ENCODE peak calls at places on chromosomes 1 and 21, in five cellular contexts. Z is HEK293T, N is SK-N-SH, I is K562, R is GM12878. W is an unnamed sample.

GRCh38 chr1:22772054-22772453 is 61.4 kb downstream of the EPHB2 start:
- DNase-seq in I (no peak), R (no peak), N (no peak), Z (no peak), W (no peak)

GRCh38 chr1:88490676-88491075 is 193.4 kb upstream of the PKN2 start:
- DNase-seq in R (no peak), N (no peak), I (no peak), Z (no peak), W (no peak)

GRCh38 chr1:231493421-231494185 is 34.9 kb upstream of the TSNAX start:
- DNase-seq in I (peak), Z (no peak), R (peak), N (no peak), W (no peak)

GRCh38 chr21:29718081-29718815 is 221.5 kb downstream of the GRIK1 start:
- DNase-seq in I (no peak), R (no peak), N (no peak), Z (no peak), W (no peak)

GRCh38 chr1:177629526-177629925 is 340.3 kb downstream of the SEC16B start:
- DNase-seq in N (no peak), R (no peak), I (no peak), Z (no peak), W (no peak)

GRCh38 chr1:25685938-25686665 is 69.5 kb downstream of the MAN1C1 start:
- DNase-seq in N (no peak), R (no peak), I (no peak), Z (no peak), W (no peak)

GRCh38 chr1:197388801-197389200 is 120.7 kb downstream of the CRB1 start:
- DNase-seq in I (no peak), Z (no peak), N (no peak), R (no peak), W (no peak)

GRCh38 chr1:21216835-21217811 is 40.4 kb upstream of the EIF4G3 start:
- DNase-seq in N (peak), R (no peak), I (peak), Z (peak), W (peak)

GRCh38 chr1:16073490-16074104 is at the start of gene FAM131C:
- DNase-seq in I (no peak), N (peak), R (no peak), Z (peak), W (no peak)

GRCh38 chr1:63618001-63618400 is 24.8 kb downstream of the PGM1 start:
- DNase-seq in R (no peak), Z (no peak), I (no peak), N (no peak), W (no peak)

GRCh38 chr1:178653091-178653490 is 72.0 kb upstream of the RALGPS2 start:
- DNase-seq in Z (no peak), I (no peak), N (no peak), R (no peak), W (no peak)

GRCh38 chr1:58898739-58899580 is 115.1 kb upstream of the JUN start:
- DNase-seq in I (peak), N (peak), R (no peak), Z (no peak), W (peak)

GRCh38 chr1:184843732-184844495 is 89.3 kb upstream of the EDEM3 start:
- DNase-seq in N (no peak), R (peak), Z (no peak), I (peak), W (no peak)

GRCh38 chr1:223504741-223505140 is 111.5 kb downstream of the CCDC185 start:
- DNase-seq in I (peak), Z (no peak), N (no peak), R (no peak), W (no peak)

GRCh38 chr1:157197906-157198435 is 59.8 kb upstream of the ETV3 start:
- DNase-seq in R (no peak), N (no peak), Z (no peak), I (no peak), W (no peak)

GRCh38 chr1:150257624-150258274 is at the start of gene CA14:
- DNase-seq in Z (peak), N (no peak), R (no peak), I (peak), W (no peak)

GRCh38 chr1:41650176-41650519 is 165.7 kb upstream of the EDN2 start:
- DNase-seq in N (no peak), Z (no peak), R (no peak), I (no peak), W (no peak)

GRCh38 chr21:29656504-29657227 is 283.1 kb downstream of the GRIK1 start:
- DNase-seq in R (no peak), N (no peak), Z (no peak), I (peak), W (no peak)

GRCh38 chr1:232186936-232187335 is 443.0 kb downstream of the SIPA1L2 start:
- DNase-seq in N (no peak), I (no peak), Z (no peak), R (no peak), W (no peak)

GRCh38 chr21:45528981-45529784 is 13.1 kb downstream of the SLC19A1 start:
- DNase-seq in N (no peak), R (no peak), I (no peak), Z (no peak), W (peak)

GRCh38 chr1:223683586-223684487 is 18.3 kb upstream of the CAPN8 start:
- DNase-seq in Z (peak), R (no peak), N (peak), I (peak), W (no peak)

GRCh38 chr1:6582370-6582769 is 2.6 kb downstream of the ZBTB48 start:
- DNase-seq in N (no peak), R (no peak), I (no peak), Z (no peak), W (peak)

GRCh38 chr21:17387030-17387617 is 125.7 kb upstream of the CXADR start:
- DNase-seq in I (peak), R (peak), N (peak), Z (peak), W (peak)

GRCh38 chr1:184362876-184363275 is 24.0 kb upstream of the C1orf21 start:
- DNase-seq in N (no peak), R (no peak), Z (no peak), I (no peak), W (no peak)

GRCh38 chr1:11790880-11791715 is 14.7 kb downstream of the MTHFR start:
- DNase-seq in Z (no peak), R (no peak), N (no peak), I (peak), W (no peak)

GRCh38 chr1:234770031-234770795 is 160.2 kb upstream of the IRF2BP2 start:
- DNase-seq in R (no peak), Z (no peak), I (no peak), N (peak), W (no peak)

GRCh38 chr21:20040768-20041167 is 957.4 kb upstream of the NCAM2 start:
- DNase-seq in N (no peak), I (peak), Z (no peak), R (no peak), W (no peak)

GRCh38 chr1:115239148-115239820 is 98.8 kb downstream of the NGF start:
- DNase-seq in I (no peak), R (no peak), N (no peak), Z (no peak), W (no peak)

GRCh38 chr1:64171797-64172281 is 31.6 kb upstream of the UBE2U start:
- DNase-seq in Z (no peak), N (no peak), R (peak), I (no peak), W (no peak)

GRCh38 chr1:41810446-41810845 is 108.3 kb downstream of the HIVEP3 start:
- DNase-seq in R (no peak), N (no peak), I (peak), Z (peak), W (no peak)

GRCh38 chr1:39886757-39887231 is 3.5 kb upstream of the TRIT1 start:
- DNase-seq in N (peak), Z (no peak), R (no peak), I (no peak), W (no peak)

DNA sequence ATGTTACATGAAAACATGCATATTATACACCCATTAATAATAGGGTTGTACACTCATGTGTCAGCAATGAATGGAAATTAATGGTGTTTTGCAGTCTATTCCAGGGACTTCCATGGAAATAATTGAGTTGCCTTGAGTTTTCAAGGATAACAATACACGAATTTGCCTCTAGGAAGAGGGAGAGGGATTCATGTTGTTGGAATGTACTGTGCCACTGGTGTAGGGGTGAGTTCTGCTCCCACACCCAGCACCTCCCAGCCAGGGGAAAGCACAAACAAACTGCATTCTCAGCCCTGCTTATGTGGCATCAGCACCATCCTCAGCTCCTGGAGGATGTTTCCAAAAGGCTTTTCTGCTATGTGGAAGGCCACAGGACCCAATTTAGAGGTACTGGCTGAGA is 57.8 kb downstream of the BCAR3 start:
- DNase-seq in R (no peak), N (no peak), Z (no peak), I (no peak), W (no peak)
- TF ChIP-seq FOXM1 in R (no peak), N (no peak), Z (no peak), I (no peak), W (no peak)

GRCh38 chr1:168823988-168824387 is 95.0 kb upstream of the DPT start:
- DNase-seq in Z (no peak), N (no peak), R (no peak), I (no peak), W (no peak)

GRCh38 chr1:168824418-168824817 is 95.4 kb upstream of the DPT start:
- DNase-seq in R (no peak), N (no peak), Z (no peak), I (no peak), W (no peak)

GRCh38 chr1:168821434-168821833 is 92.4 kb upstream of the DPT start:
- DNase-seq in Z (no peak), R (no peak), N (no peak), I (no peak), W (no peak)

GRCh38 chr1:168822911-168823310 is 93.9 kb upstream of the DPT start:
- DNase-seq in N (no peak), Z (no peak), I (no peak), R (no peak), W (no peak)

DNA sequence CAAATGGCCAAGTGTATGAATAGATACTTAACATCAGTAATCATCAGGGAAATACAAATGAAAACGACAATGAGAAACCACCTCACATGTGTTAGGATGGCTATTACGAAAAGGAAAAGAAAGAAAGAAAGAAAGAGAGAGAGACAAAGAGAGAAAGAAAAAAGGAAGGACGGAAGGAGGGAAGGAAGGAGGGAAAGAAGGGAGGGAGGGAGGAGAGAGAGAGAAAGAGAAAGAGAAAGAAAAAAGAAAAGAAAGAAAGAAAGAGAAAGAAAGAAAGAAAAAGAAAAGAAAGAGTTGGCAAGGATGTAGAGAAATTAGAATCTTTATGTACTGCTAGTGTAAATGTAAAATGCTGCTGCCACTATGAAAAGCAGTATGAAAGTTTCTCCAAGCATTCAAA is 90.7 kb upstream of the DPT start:
- DNase-seq in N (no peak), Z (no peak), R (no peak), I (no peak), W (no peak)
- TF ChIP-seq FOXM1 in N (no peak), Z (no peak), R (no peak), I (no peak), W (no peak)

DNA sequence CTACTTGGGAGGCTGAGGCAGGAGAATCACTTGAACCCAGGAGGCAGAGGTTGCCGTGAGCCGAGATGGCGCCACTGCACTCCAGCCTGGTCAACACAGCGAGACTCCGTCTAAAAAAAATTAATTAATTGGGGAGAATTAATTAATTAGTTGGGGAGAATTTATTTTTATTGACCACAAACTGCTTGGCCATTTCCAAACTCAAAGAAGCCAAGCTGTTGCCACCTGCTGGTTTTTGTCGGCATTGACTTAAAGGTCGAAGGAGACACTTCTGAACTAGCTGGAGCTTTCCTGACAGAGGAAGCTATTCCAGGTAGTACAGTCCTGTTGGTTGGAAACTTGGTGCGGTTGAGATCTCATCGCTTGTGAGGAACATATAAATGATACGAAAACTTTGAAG is 13.1 kb downstream of the MAP1LC3C start:
- DNase-seq in I (peak), R (no peak), N (peak), Z (peak), W (peak)
- TF ChIP-seq FOXM1 in I (no peak), R (no peak), N (no peak), Z (no peak), W (no peak)

GRCh38 chr1:116847688-116848531 is 61.8 kb upstream of the PTGFRN start:
- DNase-seq in R (no peak), N (no peak), I (no peak), Z (no peak), W (no peak)
- TF ChIP-seq FOXM1 in R (peak), N (no peak), I (no peak), Z (no peak), W (no peak)

DNA sequence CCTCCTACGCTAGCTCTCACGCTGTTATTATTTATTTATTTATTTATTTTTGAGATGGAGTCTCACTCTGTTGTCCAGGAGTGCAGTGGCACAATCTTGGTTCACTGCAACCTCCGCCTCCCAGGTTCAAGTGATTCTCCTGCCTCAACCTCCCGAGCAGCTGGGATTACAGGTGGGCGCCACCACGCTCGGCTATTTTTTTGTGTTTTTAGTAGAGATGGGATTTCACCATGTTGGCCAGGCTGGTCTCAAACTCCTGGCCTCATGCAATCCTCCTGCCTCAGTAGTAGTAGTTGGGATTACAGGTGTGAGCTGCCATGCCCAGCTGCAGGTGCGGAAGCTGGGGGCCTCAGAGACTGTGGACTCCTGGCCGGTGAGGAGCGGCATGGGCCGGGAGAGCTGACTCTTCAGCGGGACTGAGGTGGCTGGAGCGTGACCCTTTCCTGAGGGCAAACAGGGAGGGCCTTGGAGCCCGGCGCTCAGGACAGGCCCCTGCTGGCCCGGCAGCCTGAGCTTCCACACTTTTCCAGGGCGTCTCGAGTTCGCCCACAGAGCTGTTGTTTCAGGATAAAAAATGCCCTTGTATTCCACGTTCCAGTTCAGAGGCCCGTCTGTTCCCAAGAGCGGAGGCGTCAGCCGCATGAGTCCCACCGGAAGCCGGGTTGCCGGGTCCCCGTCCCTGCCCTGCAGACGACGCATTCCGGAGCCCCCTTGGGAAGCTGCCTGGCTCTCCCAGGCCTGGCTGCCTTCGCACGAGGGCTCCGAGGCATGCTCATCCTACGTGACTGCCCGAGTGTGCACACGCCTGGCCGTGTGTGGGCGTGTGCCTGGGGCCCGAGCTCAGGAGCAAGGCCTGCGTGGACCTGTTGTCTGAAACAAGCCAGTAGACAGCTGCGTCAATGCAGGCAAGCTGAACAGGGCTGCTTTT is 126.2 kb downstream of the SIK1 start:
- DNase-seq in I (no peak), Z (no peak), R (no peak), N (no peak), W (no peak)
- TF ChIP-seq FOXM1 in I (no peak), Z (no peak), R (no peak), N (no peak), W (no peak)

DNA sequence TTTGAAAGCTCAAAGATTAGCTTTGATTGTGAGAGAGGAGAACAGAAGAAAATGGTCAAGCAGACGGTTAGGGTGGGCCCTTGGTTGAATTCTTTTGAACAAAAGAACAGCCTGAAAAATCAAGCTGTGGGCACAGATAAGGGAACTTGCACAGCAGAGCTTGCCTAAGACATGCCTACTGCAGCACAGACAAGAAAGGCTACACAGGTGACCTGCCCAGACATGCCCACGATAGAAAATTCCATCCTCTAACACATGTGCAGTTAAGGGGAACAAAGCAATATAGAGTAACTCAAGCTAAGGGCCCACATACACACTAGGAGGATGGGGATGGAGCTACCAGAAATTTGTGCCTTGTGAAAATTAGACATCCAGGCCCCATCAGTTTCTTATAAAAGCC is 512.5 kb upstream of the LRRC7 start:
- DNase-seq in R (no peak), I (no peak), N (no peak), Z (no peak), W (no peak)
- TF ChIP-seq FOXM1 in R (no peak), I (no peak), N (no peak), Z (no peak), W (no peak)

DNA sequence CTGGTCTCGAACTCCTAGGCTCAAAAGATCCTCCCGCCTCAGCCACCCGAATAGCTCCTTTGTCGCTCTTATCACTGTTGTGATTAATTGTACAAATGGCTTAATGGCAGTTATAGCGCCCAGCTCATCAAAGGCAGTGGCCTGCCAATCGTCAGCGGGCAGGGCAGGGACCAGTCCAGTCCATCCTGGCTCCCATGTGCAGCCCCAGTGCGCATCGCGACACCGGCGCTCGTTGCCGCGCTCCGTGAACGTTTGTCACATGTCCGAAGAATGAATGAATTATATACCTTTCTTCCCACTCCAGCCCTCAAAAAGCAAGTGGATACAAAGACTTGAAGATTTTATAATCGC is 18.4 kb downstream of the MTX1 start:
- DNase-seq in Z (peak), N (peak), I (peak), R (no peak), W (peak)
- TF ChIP-seq FOXM1 in Z (no peak), N (no peak), I (no peak), R (no peak), W (no peak)